ENCODE peak calls at places on chromosomes 4 and X, in five cellular contexts. A, Y, N, G and F are unnamed samples.

GRCh38 chr4:7266525-7267292 is 74.4 kb downstream of the SORCS2 start:
- DNase-seq in G (peak; percentile 74), Y (peak; percentile 92), A (peak; percentile 92), N (no peak), F (peak; percentile 27)

GRCh38 chrX:40261955-40262596 is 164.3 kb upstream of the BCOR start:
- DNase-seq in Y (no peak), N (no peak), A (peak; percentile 9), G (no peak), F (no peak)

GRCh38 chr4:5504486-5504885 is 203.9 kb downstream of the EVC2 start:
- DNase-seq in Y (no peak), G (no peak), A (peak; percentile 5), N (no peak), F (no peak)

GRCh38 chr4:130296448-130296847 is 1200.5 kb downstream of the C4orf33 start:
- DNase-seq in Y (no peak), G (no peak), N (no peak), A (no peak), F (no peak)

GRCh38 chr4:140236649-140237160 is 82.7 kb upstream of the MAML3 start:
- DNase-seq in Y (no peak), G (no peak), A (no peak), N (no peak), F (no peak)

GRCh38 chr4:37225778-37226177 is 18.8 kb upstream of the NWD2 start:
- DNase-seq in N (no peak), Y (no peak), A (no peak), G (no peak), F (no peak)

GRCh38 chr4:154313004-154313587 is 178.5 kb downstream of the DCHS2 start:
- DNase-seq in G (no peak), A (peak; percentile 72), Y (no peak), N (no peak), F (peak; percentile 5)

GRCh38 chr4:5370286-5370685 is 319.0 kb downstream of the STK32B start:
- DNase-seq in A (peak; percentile 27), Y (no peak), N (no peak), G (peak; percentile 64), F (no peak)

GRCh38 chr4:160835789-160836188 is 1328.0 kb downstream of the FSTL5 start:
- DNase-seq in Y (no peak), G (no peak), A (no peak), N (no peak), F (no peak)

GRCh38 chr4:11421116-11421515 is 7.6 kb downstream of the HS3ST1 start:
- DNase-seq in A (no peak), N (no peak), Y (no peak), G (no peak), F (no peak)

GRCh38 chr4:183300070-183300469 is 20.0 kb downstream of the CLDN22 start:
- DNase-seq in Y (no peak), A (peak; percentile 13), G (no peak), N (no peak), F (no peak)

GRCh38 chrX:42119076-42119475 is 195.7 kb upstream of the CASK start:
- DNase-seq in A (peak; percentile 73), G (peak; percentile 3), Y (peak; percentile 15), N (no peak), F (no peak)